ENCODE peak calls at places on chromosomes 11 and 22, in four cellular contexts. V is epithelial cell of esophagus; M is AML-193; P is effector CD4-positive, alpha-beta T cell. C is an unnamed sample.

GRCh38 chr22:38454361-38455062 is 487 bp downstream of the KCNJ4 start:
- DNase-seq in P (no peak), V (no peak), M (no peak), C (no peak)

GRCh38 chr11:101552893-101553292 is 30.9 kb downstream of the TRPC6 start:
- DNase-seq in V (no peak), P (no peak), M (no peak), C (no peak)

GRCh38 chr11:12056112-12056511 is 47.7 kb upstream of the DKK3 start:
- DNase-seq in M (no peak), P (no peak), V (no peak), C (no peak)

GRCh38 chr11:68503281-68503687 is 42.7 kb downstream of the PPP6R3 start:
- DNase-seq in M (no peak), V (no peak), P (no peak), C (no peak)

GRCh38 chr22:19291580-19292261 is at the start of gene CLTCL1:
- DNase-seq in M (peak), P (peak), V (peak), C (peak)

GRCh38 chr22:35355744-35356420 is 25.0 kb upstream of the HMOX1 start:
- DNase-seq in P (no peak), M (no peak), V (no peak), C (no peak)

GRCh38 chr11:106998126-106998525 is 20.1 kb downstream of the GUCY1A2 start:
- DNase-seq in V (no peak), M (no peak), P (no peak), C (peak)

GRCh38 chr11:105202844-105203548 is 63.4 kb upstream of the CARD18 start:
- DNase-seq in M (no peak), V (no peak), P (no peak), C (peak)

GRCh38 chr22:29093501-29093921 is 20.7 kb downstream of the KREMEN1 start:
- DNase-seq in V (no peak), P (no peak), M (no peak), C (peak)

GRCh38 chr11:40037005-40037404 is 1422.4 kb downstream of the LRRC4C start:
- DNase-seq in V (no peak), M (no peak), P (no peak), C (peak)

GRCh38 chr11:23226331-23226909 is 366.1 kb upstream of the CCDC179 start:
- DNase-seq in V (no peak), P (no peak), M (no peak), C (peak)

GRCh38 chr22:22785316-22786065 is 102.1 kb upstream of the IGLL5 start:
- DNase-seq in M (no peak), V (no peak), P (no peak), C (no peak)

GRCh38 chr11:69654001-69654659 is 13.2 kb downstream of the CCND1 start:
- DNase-seq in P (no peak), V (no peak), M (no peak), C (no peak)

GRCh38 chr11:11334607-11335006 is 18.4 kb downstream of the CSNK2A3 start:
- DNase-seq in P (no peak), V (no peak), M (no peak), C (no peak)